ENCODE peak calls at places on chromosomes 13 and 19, in four cellular contexts. One of them, this sample, is unnamed.

GRCh38 chr13:114167445-114167844 is 11.6 kb upstream of the CFAP97D2 start:
- ATAC-seq in HepG2: no peak
- ATAC-seq in GM12878: no peak
- ATAC-seq in Panc1: no peak
- ATAC-seq in this sample: peak

GRCh38 chr13:49828452-49828851 is 36.0 kb upstream of the KPNA3 start:
- ATAC-seq in Panc1: no peak
- ATAC-seq in HepG2: no peak
- ATAC-seq in GM12878: no peak
- ATAC-seq in this sample: no peak

GRCh38 chr13:51181752-51182383 is 40.3 kb upstream of the FAM124A start:
- ATAC-seq in GM12878: no peak
- ATAC-seq in HepG2: no peak
- ATAC-seq in Panc1: no peak
- ATAC-seq in this sample: no peak

GRCh38 chr13:113232208-113233003 is 23.0 kb downstream of the CUL4A start:
- ATAC-seq in Panc1: no peak
- ATAC-seq in HepG2: no peak
- ATAC-seq in GM12878: no peak
- ATAC-seq in this sample: no peak

GRCh38 chr13:109162248-109163051 is 533.0 kb downstream of the MYO16 start:
- ATAC-seq in Panc1: no peak
- ATAC-seq in GM12878: peak
- ATAC-seq in HepG2: no peak
- ATAC-seq in this sample: no peak

GRCh38 chr19:18542936-18543813 is at the start of gene FKBP8:
- ATAC-seq in Panc1: peak
- ATAC-seq in HepG2: peak
- ATAC-seq in GM12878: peak
- ATAC-seq in this sample: peak

GRCh38 chr13:28040977-28041376 is 52.5 kb upstream of the URAD start:
- ATAC-seq in GM12878: no peak
- ATAC-seq in HepG2: no peak
- ATAC-seq in Panc1: no peak
- ATAC-seq in this sample: no peak

GRCh38 chr19:17183858-17184271 is 31.3 kb upstream of the USE1 start:
- ATAC-seq in GM12878: peak
- ATAC-seq in Panc1: no peak
- ATAC-seq in HepG2: no peak
- ATAC-seq in this sample: no peak

GRCh38 chr13:90427322-90428272 is 919.9 kb upstream of the MIR17HG start:
- ATAC-seq in Panc1: no peak
- ATAC-seq in HepG2: no peak
- ATAC-seq in GM12878: no peak
- ATAC-seq in this sample: no peak

GRCh38 chr19:16168465-16169081 is 4.8 kb downstream of the CIB3 start:
- ATAC-seq in Panc1: no peak
- ATAC-seq in GM12878: peak
- ATAC-seq in HepG2: no peak
- ATAC-seq in this sample: no peak

GRCh38 chr13:111915104-111915551 is 151.8 kb upstream of the SOX1 start:
- ATAC-seq in GM12878: no peak
- ATAC-seq in HepG2: no peak
- ATAC-seq in Panc1: no peak
- ATAC-seq in this sample: no peak

DNA sequence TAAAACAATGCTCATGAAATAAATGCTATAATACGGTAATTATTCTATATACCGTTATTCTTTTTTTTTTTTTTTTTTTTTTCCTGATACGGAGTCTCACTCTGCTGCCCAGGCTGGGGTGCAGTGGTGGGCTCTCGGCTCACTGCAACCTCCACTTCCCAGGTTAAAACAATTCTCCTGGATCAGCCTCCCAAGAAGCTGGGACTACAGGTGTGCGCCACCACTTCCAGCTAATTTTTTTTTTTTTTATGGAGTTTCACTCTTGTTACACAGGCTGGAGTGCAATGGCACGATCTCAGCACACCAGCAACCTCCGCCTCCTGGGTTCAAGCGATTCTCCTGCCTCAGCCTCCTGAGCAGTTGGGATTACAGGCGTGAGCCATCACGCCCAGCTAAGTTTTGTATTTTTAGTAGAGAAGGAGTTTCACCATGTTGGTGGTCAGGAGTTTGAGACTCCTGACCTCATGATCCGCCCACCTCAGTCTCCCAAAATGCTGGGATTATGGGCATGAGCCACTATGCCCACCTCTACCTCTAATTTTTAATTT is 6.9 kb downstream of the PPP1R15A start:
- ATAC-seq in Panc1: no peak
- ATAC-seq in HepG2: no peak
- ATAC-seq in GM12878: no peak
- ATAC-seq in this sample: no peak
- H3K27ac ChIP-seq in Panc1: no peak
- H3K27ac ChIP-seq in HepG2: no peak
- H3K27ac ChIP-seq in GM12878: no peak
- H3K27ac ChIP-seq in this sample: no peak

GRCh38 chr19:45790942-45791341 is 1.7 kb downstream of the DMWD start:
- ATAC-seq in GM12878: peak
- ATAC-seq in Panc1: no peak
- ATAC-seq in HepG2: no peak
- ATAC-seq in this sample: no peak

GRCh38 chr19:45793178-45793564 is 526 bp upstream of the DMWD start:
- ATAC-seq in GM12878: peak
- ATAC-seq in Panc1: no peak
- ATAC-seq in HepG2: no peak
- ATAC-seq in this sample: no peak

GRCh38 chr19:45791744-45792481 is 732 bp downstream of the DMWD start:
- ATAC-seq in HepG2: no peak
- ATAC-seq in GM12878: peak
- ATAC-seq in Panc1: no peak
- ATAC-seq in this sample: no peak

GRCh38 chr19:45794627-45795026 is 2.0 kb upstream of the DMWD start:
- ATAC-seq in Panc1: no peak
- ATAC-seq in GM12878: no peak
- ATAC-seq in HepG2: no peak
- ATAC-seq in this sample: no peak

DNA sequence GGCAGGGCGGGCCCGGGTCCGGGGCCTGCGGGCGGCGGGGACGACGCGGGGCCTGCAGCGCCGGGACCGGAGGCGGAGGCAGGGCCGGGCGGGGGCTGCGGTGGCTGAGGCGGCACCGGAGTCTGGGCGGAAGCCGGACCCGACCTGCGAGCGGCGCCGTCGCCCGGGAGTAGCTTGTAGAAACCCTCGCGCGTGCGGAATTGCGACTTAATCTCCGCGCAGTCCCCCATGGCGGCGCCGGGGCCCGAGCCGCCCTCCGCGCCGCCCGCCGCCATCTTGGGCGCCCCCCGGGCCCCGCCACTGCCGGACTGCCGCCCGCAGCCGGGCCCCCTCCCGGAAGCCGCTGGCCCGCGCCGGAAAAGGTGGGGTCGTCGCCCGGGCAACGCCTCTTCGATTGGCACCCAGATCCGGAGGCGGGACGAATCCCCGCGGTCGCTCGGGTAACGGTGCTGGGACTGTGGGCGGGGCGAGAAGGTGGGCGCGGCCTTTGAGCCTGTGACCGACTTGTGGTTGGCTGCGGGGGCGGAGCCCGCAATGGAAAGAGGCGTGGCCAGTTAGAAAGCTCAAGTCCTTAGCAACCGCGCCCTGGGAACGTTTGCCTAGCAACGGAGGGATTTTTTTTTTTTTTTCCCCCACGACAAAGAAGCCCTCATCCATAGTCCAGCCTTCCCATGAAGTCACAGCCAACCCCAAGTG is at the start of gene DMWD:
- ATAC-seq in GM12878: peak
- ATAC-seq in Panc1: peak
- ATAC-seq in HepG2: peak
- ATAC-seq in this sample: peak
- TF ChIP-seq POLR2AphosphoS5 in GM12878: no peak
- TF ChIP-seq POLR2AphosphoS5 in Panc1: peak
- TF ChIP-seq POLR2AphosphoS5 in HepG2: no peak
- TF ChIP-seq POLR2AphosphoS5 in this sample: peak

GRCh38 chr19:5829567-5830315 is 9.8 kb downstream of the FUT6 start:
- ATAC-seq in GM12878: no peak
- ATAC-seq in Panc1: no peak
- ATAC-seq in HepG2: no peak
- ATAC-seq in this sample: no peak

GRCh38 chr19:5827891-5828660 is 11.4 kb downstream of the FUT6 start:
- ATAC-seq in HepG2: peak
- ATAC-seq in Panc1: peak
- ATAC-seq in GM12878: peak
- ATAC-seq in this sample: peak

GRCh38 chr19:5828661-5829566 is 10.6 kb downstream of the FUT6 start:
- ATAC-seq in HepG2: no peak
- ATAC-seq in GM12878: peak
- ATAC-seq in Panc1: no peak
- ATAC-seq in this sample: peak

GRCh38 chr19:5826531-5827341 is 12.8 kb downstream of the FUT6 start:
- ATAC-seq in HepG2: peak
- ATAC-seq in Panc1: no peak
- ATAC-seq in GM12878: peak
- ATAC-seq in this sample: no peak

DNA sequence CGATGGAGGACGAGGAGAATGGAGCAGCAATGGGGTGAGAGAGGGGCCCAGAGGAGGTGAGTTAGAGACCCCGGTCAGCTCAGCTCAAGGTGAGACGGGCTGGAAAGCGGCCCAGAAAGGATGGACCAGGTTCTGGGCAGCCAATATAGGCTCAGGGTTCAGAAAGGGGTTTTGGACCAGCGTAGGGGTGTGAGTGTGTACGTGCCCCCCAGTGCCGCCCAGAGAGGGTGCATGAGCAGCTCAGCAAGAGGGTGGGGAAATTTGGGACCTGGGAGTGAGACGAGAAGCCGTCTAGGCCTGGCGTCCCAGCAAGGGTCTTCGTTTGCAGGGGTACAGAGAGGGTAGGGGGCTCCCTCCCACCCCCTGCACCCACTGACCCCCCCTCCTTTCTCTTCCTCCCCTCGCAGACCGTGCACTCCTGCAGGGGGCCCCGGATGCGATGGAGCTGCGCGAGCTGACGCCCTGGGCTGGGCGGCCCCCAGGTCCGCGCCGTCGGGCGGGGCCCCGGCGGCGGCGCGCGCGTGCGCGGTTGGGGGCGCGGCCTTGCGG is 12.1 kb downstream of the FUT6 start:
- ATAC-seq in Panc1: no peak
- ATAC-seq in HepG2: no peak
- ATAC-seq in GM12878: no peak
- ATAC-seq in this sample: no peak
- H3K27ac ChIP-seq in Panc1: peak
- H3K27ac ChIP-seq in HepG2: peak
- H3K27ac ChIP-seq in GM12878: no peak
- H3K27ac ChIP-seq in this sample: no peak

GRCh38 chr19:44284968-44285367 is 19.9 kb downstream of the ZNF235 start:
- ATAC-seq in Panc1: no peak
- ATAC-seq in HepG2: no peak
- ATAC-seq in GM12878: no peak
- ATAC-seq in this sample: no peak
- TF ChIP-seq POLR2AphosphoS5 in Panc1: no peak
- TF ChIP-seq POLR2AphosphoS5 in HepG2: no peak
- TF ChIP-seq POLR2AphosphoS5 in GM12878: no peak
- TF ChIP-seq POLR2AphosphoS5 in this sample: no peak

GRCh38 chr13:102781591-102781990 is 8.0 kb upstream of the TEX30 start:
- ATAC-seq in Panc1: no peak
- ATAC-seq in HepG2: no peak
- ATAC-seq in GM12878: no peak
- ATAC-seq in this sample: no peak
- H3K27ac ChIP-seq in Panc1: no peak
- H3K27ac ChIP-seq in HepG2: no peak
- H3K27ac ChIP-seq in GM12878: no peak
- H3K27ac ChIP-seq in this sample: no peak

DNA sequence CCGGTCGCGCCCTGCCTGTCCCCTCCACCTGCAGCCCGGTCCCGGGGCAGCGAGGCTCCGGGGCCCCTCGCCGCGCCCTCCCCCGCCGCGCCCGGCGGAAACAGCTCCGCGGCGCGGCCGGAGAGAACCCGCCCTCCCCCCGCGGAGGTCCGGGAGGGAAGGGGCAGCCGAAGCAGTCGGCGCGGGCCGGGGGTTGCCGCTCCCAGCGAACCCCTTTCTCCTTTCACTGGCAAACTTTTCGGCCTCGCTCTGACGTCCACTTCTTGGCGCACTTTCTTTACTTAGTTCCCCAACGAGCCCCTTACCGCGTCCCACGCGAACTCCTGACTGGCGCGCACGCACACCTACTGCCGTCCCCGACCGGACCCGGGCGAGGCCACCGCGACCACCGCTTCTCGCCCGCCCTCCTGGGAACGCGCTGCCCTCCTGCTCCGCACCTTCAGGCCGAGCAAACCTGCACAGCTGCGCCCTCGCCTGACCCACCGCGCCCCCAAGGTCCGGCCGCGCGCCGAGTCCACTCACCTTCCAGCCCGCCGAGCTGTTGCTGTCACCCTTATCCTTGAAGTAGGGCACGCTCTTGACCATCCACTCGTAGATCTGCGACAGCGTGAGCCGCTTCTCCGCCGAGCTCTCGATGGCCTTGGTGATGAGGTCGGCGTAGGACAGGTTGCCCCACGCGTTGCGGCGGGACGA is 1.2 kb downstream of the FOXO1 start:
- ATAC-seq in Panc1: peak
- ATAC-seq in HepG2: peak
- ATAC-seq in GM12878: peak
- ATAC-seq in this sample: peak
- TF ChIP-seq POLR2AphosphoS5 in Panc1: no peak
- TF ChIP-seq POLR2AphosphoS5 in HepG2: no peak
- TF ChIP-seq POLR2AphosphoS5 in GM12878: no peak
- TF ChIP-seq POLR2AphosphoS5 in this sample: peak

GRCh38 chr13:32210081-32210480 is 105.1 kb downstream of the ZAR1L start:
- ATAC-seq in GM12878: no peak
- ATAC-seq in HepG2: no peak
- ATAC-seq in Panc1: no peak
- ATAC-seq in this sample: no peak
- H3K27ac ChIP-seq in GM12878: no peak
- H3K27ac ChIP-seq in HepG2: no peak
- H3K27ac ChIP-seq in Panc1: no peak
- H3K27ac ChIP-seq in this sample: no peak

This sample was measured in gastroesophageal sphincter.